ENCODE peak calls at places on chromosomes 6 and 20, in four cellular contexts. S, I, Y and M are unnamed samples.

GRCh38 chr20:52269327-52269726 is 77.7 kb upstream of the ZFP64 start:
- DNase-seq in S (no peak), I (no peak), Y (no peak), M (peak; percentile 50)

GRCh38 chr6:141809901-141810300 is 322.8 kb upstream of the GJE1 start:
- DNase-seq in I (no peak), S (peak; percentile 55), Y (no peak), M (peak; percentile 42)

GRCh38 chr6:155694429-155694795 is 238.8 kb upstream of the NOX3 start:
- DNase-seq in Y (no peak), S (no peak), I (no peak), M (no peak)

GRCh38 chr6:121932071-121933009 is 467.1 kb upstream of the HSF2 start:
- DNase-seq in S (peak; percentile 51), I (peak; percentile 52), Y (peak; percentile 61), M (peak; percentile 97)

GRCh38 chr20:53608456-53609413 is 15.1 kb upstream of the ZNF217 start:
- DNase-seq in Y (no peak), S (no peak), I (no peak), M (peak; percentile 34)

GRCh38 chr6:141833001-141833655 is 299.6 kb upstream of the GJE1 start:
- DNase-seq in S (no peak), I (no peak), Y (no peak), M (no peak)

GRCh38 chr6:69980624-69981023 is 114.3 kb downstream of the COL19A1 start:
- DNase-seq in Y (no peak), I (no peak), S (no peak), M (no peak)

GRCh38 chr6:85192186-85192585 is 257.7 kb upstream of the NT5E start:
- DNase-seq in Y (no peak), I (no peak), S (peak; percentile 16), M (peak; percentile 85)

GRCh38 chr20:828987-829386 is 4.5 kb upstream of the FAM110A start:
- DNase-seq in Y (no peak), I (no peak), S (no peak), M (no peak)

DNA sequence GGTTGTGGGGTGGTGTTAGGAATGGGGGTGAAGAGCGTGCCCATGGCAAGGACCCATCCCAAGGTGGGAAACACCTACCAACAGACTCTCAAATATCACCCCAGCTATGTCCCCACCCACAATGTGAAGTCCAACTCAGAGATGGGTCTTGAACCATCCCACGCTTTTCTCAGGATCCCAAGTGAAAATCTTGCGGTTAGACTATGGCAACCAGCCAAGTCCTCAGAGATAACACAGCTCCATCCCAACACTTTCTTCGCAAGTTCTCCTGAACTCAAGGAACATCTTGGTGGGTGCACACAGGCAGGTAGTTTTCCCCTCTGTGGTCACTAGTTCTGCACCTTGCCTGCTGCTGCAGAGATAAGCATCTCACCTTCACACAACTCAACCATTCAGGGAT is 116.0 kb downstream of the CDC5L start:
- DNase-seq in S (no peak), Y (no peak), I (no peak), M (no peak)
- H3K9me2 ChIP-seq in S (peaks cover 4% of the 10 kb centered on the region), Y (no peaks in the 10 kb centered on the region), I (no peaks in the 10 kb centered on the region), M (no peaks in the 10 kb centered on the region)

DNA sequence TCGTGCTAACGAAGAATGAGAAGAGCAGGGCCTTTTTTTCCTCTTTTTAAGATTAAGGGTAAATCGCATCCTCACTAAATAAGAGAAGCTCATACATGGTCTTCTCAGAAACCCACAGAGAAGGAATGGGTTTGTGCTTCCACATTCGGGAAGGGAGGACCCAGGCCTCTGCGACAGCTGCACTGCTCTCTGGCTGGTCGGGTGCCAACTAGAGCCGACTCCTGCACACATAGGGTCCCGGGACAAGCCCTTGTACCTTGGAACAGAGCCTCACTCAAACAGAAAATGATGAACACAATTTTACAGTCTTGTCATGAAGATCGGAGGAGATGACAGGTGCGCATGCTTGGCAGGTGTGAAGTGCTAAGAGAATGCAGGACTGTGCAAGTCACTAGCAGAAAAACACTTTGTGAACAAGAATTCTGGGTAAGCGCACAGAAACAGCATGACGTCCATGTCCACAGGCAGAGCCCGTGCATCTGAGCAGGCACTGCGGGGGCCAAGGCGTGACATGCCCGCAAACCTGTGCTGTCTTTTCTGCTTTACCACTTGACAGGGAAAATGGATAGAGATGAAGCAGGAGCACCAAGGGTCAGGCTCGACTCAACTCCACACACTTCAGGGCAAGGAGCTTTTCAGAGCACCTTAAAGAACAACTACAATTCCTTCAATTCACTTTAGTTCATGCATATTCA is 101.0 kb upstream of the MPC1 start:
- DNase-seq in Y (no peak), I (no peak), S (no peak), M (no peak)
- H3K4me1 ChIP-seq in Y (no peaks in the 10 kb centered on the region), I (no peaks in the 10 kb centered on the region), S (no peaks in the 10 kb centered on the region), M (no peaks in the 10 kb centered on the region)

GRCh38 chr20:5855939-5856338 is 94.4 kb downstream of the TRMT6 start:
- DNase-seq in Y (no peak), I (no peak), S (no peak), M (no peak)
- TF ChIP-seq EZH2 in Y (no peak), I (no peak), S (no peak), M (no peak)

DNA sequence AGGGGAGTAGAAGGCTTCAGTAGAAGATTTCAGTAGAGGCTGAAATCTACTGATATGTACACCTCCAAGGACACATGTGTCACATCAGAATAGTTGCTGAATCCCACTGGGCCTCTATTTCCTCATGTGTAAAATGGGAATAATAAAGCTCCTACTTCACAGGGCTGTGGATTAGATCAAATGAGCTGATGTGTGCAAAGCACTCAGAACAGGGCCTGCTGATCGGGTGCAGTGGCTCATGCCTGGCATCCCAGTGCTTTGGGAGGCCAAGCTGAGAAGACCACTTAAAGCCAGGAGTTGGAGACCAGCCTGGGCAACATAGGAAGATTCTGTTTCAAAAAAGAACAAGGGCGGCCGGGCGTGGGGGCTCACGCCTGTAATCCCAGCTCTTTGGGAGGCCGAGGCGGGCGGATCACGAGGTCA is 8.1 kb upstream of the AP5S1 start:
- DNase-seq in Y (no peak), I (no peak), S (no peak), M (no peak)
- H3K9me2 ChIP-seq in Y (no peaks in the 10 kb centered on the region), I (no peaks in the 10 kb centered on the region), S (no peaks in the 10 kb centered on the region), M (no peaks in the 10 kb centered on the region)

DNA sequence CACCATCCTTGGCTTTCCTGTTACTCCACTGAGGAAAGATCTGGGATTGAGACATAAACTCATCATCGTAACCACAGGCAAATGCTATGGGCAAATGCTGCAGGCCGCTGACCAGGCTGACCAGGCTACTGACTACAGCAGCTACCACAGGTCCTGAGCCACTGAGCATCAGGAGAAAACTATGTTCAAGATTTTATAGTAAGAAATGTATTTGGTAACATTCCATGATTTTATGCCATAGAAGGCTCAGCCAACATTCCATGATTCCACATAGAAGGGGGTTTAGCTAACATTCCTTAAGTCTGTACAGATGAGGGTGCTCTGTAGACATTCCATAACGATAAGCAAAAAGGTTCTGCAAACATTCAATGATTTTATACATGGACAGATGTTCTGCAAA is 16.1 kb upstream of the B4GALT5 start:
- DNase-seq in I (no peak), Y (no peak), S (no peak), M (peak; percentile 77)
- H3K4me1 ChIP-seq in I (peaks cover 64% of the 10 kb centered on the region), Y (no peaks in the 10 kb centered on the region), S (peaks cover 2% of the 10 kb centered on the region), M (peaks cover 8% of the 10 kb centered on the region)

GRCh38 chr6:104953410-104953953 is 3.4 kb upstream of the LIN28B start:
- DNase-seq in Y (no peak), I (no peak), S (no peak), M (no peak)

GRCh38 chr6:104955927-104956662 is 812 bp upstream of the LIN28B start:
- DNase-seq in I (no peak), Y (no peak), S (no peak), M (no peak)

GRCh38 chr6:104952911-104953409 is 3.9 kb upstream of the LIN28B start:
- DNase-seq in S (no peak), Y (no peak), I (no peak), M (no peak)

GRCh38 chr6:104955491-104955890 is 1.4 kb upstream of the LIN28B start:
- DNase-seq in Y (no peak), I (no peak), S (no peak), M (no peak)

DNA sequence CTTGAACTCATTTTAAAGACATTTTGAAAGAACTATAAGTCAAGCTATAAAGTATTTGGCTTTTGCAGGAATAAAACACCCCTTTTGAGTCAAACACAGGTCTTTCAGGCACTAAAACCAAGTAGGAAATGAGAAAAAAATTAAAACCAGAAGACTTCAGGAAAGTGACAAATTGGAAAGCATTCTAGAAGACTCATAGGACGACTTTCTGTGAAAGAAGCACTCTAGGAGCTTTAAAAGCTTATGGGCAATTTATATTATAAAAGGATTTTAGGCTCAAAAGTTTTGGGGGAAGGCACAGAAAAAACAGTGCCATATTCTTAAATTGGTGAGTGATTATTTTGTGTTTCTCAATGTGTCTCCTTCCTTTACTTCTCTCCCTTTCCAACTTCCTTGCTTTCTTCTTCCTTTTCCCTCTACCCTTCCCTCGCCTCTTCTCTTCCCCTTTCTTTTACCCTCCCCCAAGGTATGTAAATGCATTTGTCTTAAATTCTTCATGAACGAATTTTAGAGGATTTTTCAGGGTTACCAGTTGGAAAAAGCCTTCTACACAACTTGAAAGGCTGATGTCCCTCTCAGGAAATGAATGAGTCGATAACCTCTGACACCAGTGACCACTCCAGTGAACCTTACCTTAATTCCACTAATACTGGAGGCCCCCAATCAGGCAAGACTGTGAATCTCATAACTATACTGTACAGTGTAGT is 2.7 kb upstream of the LIN28B start:
- DNase-seq in Y (no peak), S (no peak), I (no peak), M (no peak)
- TF ChIP-seq EZH2 in Y (no peak), S (no peak), I (no peak), M (no peak)

DNA sequence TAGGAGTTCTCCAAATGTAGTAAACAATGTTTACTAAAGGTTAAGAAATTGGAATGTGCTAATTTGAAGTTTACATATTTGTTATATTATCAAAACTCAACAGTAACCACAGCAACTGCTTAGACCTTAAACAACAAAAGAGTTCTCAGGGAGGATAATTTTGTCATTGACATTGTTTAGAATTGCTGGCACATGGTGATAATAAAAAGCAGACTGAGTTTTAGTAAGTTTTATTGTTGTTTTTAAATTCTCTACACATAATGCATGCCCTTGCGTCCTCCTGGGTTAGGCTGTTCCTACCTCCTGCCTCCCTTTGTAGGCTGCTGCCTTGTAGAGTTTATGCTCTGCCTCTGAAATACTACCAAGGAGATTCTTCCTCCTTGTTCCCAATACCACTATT is 28.7 kb downstream of the LAMA4 start:
- DNase-seq in S (no peak), Y (no peak), I (no peak), M (peak; percentile 60)
- H3K9me2 ChIP-seq in S (no peaks in the 10 kb centered on the region), Y (no peaks in the 10 kb centered on the region), I (peaks cover 5% of the 10 kb centered on the region), M (no peaks in the 10 kb centered on the region)

GRCh38 chr6:7169296-7169721 is 61.5 kb downstream of the RREB1 start:
- DNase-seq in Y (no peak), S (no peak), I (no peak), M (peak; percentile 53)
- H3K4me1 ChIP-seq in Y (peaks cover 26% of the 10 kb centered on the region), S (peaks cover 12% of the 10 kb centered on the region), I (peaks cover 7% of the 10 kb centered on the region), M (peaks cover 57% of the 10 kb centered on the region)